ENCODE peak calls at places on chromosome 11, in nine cellular contexts. Z, V, B, S, K, J, A, I and W are unnamed samples.

GRCh38 chr11:76237914-76238313 is 31.6 kb upstream of the WNT11 start:
- DNase-seq in Z (no peak), V (no peak), B (no peak), S (peak; percentile 13), K (no peak), J (peak; percentile 48), A (no peak), I (no peak), W (no peak)

GRCh38 chr11:81449588-81450155 is 1284.0 kb downstream of the FAM181B start:
- DNase-seq in Z (no peak), V (no peak), B (no peak), S (no peak), K (no peak), J (no peak), A (no peak), I (no peak), W (no peak)

GRCh38 chr11:66327171-66328035 is 8.8 kb downstream of the RIN1 start:
- DNase-seq in Z (no peak), V (no peak), B (no peak), S (peak; percentile 64), K (no peak), J (no peak), A (no peak), I (no peak), W (no peak)

GRCh38 chr11:76736266-76736665 is 46.9 kb upstream of the TSKU start:
- DNase-seq in Z (no peak), V (no peak), B (no peak), S (no peak), K (no peak), J (no peak), A (no peak), I (no peak), W (no peak)

GRCh38 chr11:116707250-116707649 is 65.5 kb downstream of the BUD13 start:
- DNase-seq in Z (no peak), V (peak; percentile 75), B (no peak), S (no peak), K (no peak), J (no peak), A (no peak), I (no peak), W (no peak)

GRCh38 chr11:34799848-34800247 is 116.3 kb downstream of the APIP start:
- DNase-seq in Z (no peak), V (no peak), B (no peak), S (no peak), K (no peak), J (no peak), A (no peak), I (peak; percentile 50), W (no peak)

GRCh38 chr11:88384678-88385015 is 47.1 kb upstream of the CTSC start:
- DNase-seq in Z (no peak), V (no peak), B (no peak), S (peak; percentile 49), K (no peak), J (no peak), A (no peak), I (no peak), W (no peak)

GRCh38 chr11:10075141-10075540 is 218.9 kb downstream of the SBF2 start:
- DNase-seq in Z (no peak), V (no peak), B (no peak), S (no peak), K (no peak), J (no peak), A (no peak), I (no peak), W (no peak)

GRCh38 chr11:120337133-120337895 is 1.1 kb downstream of the ARHGEF12 start:
- DNase-seq in Z (peak; percentile 66), V (peak; percentile 43), B (no peak), S (no peak), K (peak; percentile 68), J (no peak), A (peak; percentile 19), I (peak; percentile 82), W (peak; percentile 70)

GRCh38 chr11:120336641-120337132 is 474 bp downstream of the ARHGEF12 start:
- DNase-seq in Z (no peak), V (peak; percentile 62), B (no peak), S (peak; percentile 20), K (peak; percentile 77), J (no peak), A (no peak), I (peak; percentile 61), W (peak; percentile 64)

GRCh38 chr11:120335928-120336640 is at the start of gene ARHGEF12:
- DNase-seq in Z (peak; percentile 98), V (peak; percentile 96), B (peak; percentile 60), S (peak; percentile 97), K (peak; percentile 98), J (peak; percentile 93), A (peak; percentile 79), I (peak; percentile 97), W (peak; percentile 96)

GRCh38 chr11:120339394-120339890 is 3.2 kb downstream of the ARHGEF12 start:
- DNase-seq in Z (no peak), V (peak; percentile 38), B (no peak), S (peak; percentile 43), K (no peak), J (no peak), A (no peak), I (no peak), W (no peak)

DNA sequence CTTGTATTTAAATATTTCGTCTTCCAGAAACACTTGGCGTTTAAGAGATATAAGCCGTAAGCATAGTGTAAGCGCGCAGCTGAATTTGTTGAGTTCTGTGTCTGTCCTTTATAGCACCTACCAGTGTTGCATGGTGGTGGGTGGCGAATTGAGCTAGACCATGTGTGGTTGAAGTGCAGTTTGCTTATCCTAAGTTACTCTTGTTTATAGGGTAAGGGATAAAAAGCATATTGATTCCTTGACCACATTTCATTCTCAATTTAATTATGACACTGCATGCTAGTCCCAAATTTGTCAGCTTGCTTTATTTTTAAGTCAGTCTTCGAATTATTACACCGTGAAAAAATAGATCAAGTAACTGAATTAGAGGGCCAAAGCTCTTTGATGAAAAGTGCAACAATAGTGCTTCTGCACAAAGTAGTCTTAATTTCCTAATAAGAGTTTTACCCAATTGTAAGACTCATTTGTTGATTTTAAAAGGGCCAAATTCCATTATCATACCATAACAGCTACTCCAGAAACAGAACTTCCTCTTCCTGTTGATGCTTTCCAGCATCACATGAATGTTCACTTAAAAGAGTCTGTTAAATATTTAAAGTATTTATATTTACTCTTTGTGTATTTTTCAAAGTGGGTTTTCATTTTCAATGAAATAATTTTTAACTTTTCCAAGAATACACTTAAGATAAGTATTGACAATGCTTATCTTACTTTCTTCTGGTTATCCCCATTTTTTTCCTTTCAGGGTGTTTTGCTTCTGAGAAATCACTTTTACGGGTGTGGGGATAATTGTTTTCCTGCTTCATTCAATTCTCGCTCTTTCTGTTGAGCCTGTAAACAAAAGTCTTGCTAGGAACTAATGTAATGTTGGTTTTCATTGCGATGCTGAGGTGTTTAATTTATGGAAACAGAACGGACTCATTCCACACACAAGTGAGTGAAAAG is 2.0 kb downstream of the ARHGEF12 start:
- DNase-seq in Z (no peak), V (no peak), B (no peak), S (peak; percentile 59), K (no peak), J (no peak), A (no peak), I (no peak), W (no peak)
- TF ChIP-seq POLR2A in Z (no peak), V (peak; percentile 8), B (no peak), S (no peak), K (no peak), J (no peak), A (no peak), I (no peak), W (no peak)

GRCh38 chr11:96332236-96332761 is 10.7 kb downstream of the MAML2 start:
- DNase-seq in Z (no peak), V (no peak), B (no peak), S (no peak), K (no peak), J (no peak), A (no peak), I (no peak), W (no peak)
- H3K4me1 ChIP-seq in Z (peaks cover 9% of the 10 kb centered on the region), V (peaks cover 40% of the 10 kb centered on the region), B (peaks cover 9% of the 10 kb centered on the region), S (peaks cover 37% of the 10 kb centered on the region), K (no peaks in the 10 kb centered on the region), J (peaks cover 14% of the 10 kb centered on the region), A (peaks cover 34% of the 10 kb centered on the region), I (peaks cover 5% of the 10 kb centered on the region), W (peaks cover 7% of the 10 kb centered on the region)

GRCh38 chr11:57645716-57646085 is 4.0 kb downstream of the YPEL4 start:
- DNase-seq in Z (peak; percentile 55), V (no peak), B (no peak), S (no peak), K (no peak), J (no peak), A (no peak), I (no peak), W (no peak)

GRCh38 chr11:57646756-57647303 is 2.9 kb downstream of the YPEL4 start:
- DNase-seq in Z (peak; percentile 53), V (no peak), B (no peak), S (no peak), K (no peak), J (no peak), A (no peak), I (no peak), W (no peak)

GRCh38 chr11:57646221-57646620 is 3.5 kb downstream of the YPEL4 start:
- DNase-seq in Z (no peak), V (no peak), B (no peak), S (no peak), K (peak; percentile 70), J (no peak), A (no peak), I (no peak), W (no peak)

GRCh38 chr11:57647960-57648776 is 1.5 kb downstream of the YPEL4 start:
- DNase-seq in Z (peak; percentile 44), V (no peak), B (no peak), S (no peak), K (no peak), J (no peak), A (no peak), I (no peak), W (no peak)

GRCh38 chr11:57647368-57647767 is 2.3 kb downstream of the YPEL4 start:
- DNase-seq in Z (peak; percentile 57), V (no peak), B (no peak), S (no peak), K (no peak), J (no peak), A (no peak), I (no peak), W (no peak)
- H3K27me3 ChIP-seq in Z (no peaks in the 10 kb centered on the region), V (peaks cover 56% of the 10 kb centered on the region), B (peaks cover 14% of the 10 kb centered on the region), S (no peaks in the 10 kb centered on the region), K (peaks cover 71% of the 10 kb centered on the region), J (peaks cover 12% of the 10 kb centered on the region), A (peaks cover 15% of the 10 kb centered on the region), I (peaks cover 11% of the 10 kb centered on the region), W (peaks cover 18% of the 10 kb centered on the region)

GRCh38 chr11:65111159-65111536 is 524 bp upstream of the TM7SF2 start:
- DNase-seq in Z (no peak), V (no peak), B (no peak), S (no peak), K (no peak), J (no peak), A (no peak), I (no peak), W (no peak)

GRCh38 chr11:65107751-65108468 is 3.8 kb upstream of the TM7SF2 start:
- DNase-seq in Z (peak; percentile 51), V (no peak), B (no peak), S (no peak), K (no peak), J (no peak), A (no peak), I (no peak), W (no peak)

GRCh38 chr11:65108469-65109123 is 3.1 kb upstream of the TM7SF2 start:
- DNase-seq in Z (no peak), V (no peak), B (no peak), S (no peak), K (no peak), J (no peak), A (no peak), I (no peak), W (no peak)

GRCh38 chr11:65110354-65110861 is 1.3 kb upstream of the TM7SF2 start:
- DNase-seq in Z (peak; percentile 92), V (peak; percentile 94), B (peak; percentile 61), S (peak; percentile 74), K (peak; percentile 94), J (no peak), A (peak; percentile 92), I (peak; percentile 88), W (peak; percentile 89)

GRCh38 chr11:65109231-65110198 is 2.2 kb upstream of the TM7SF2 start:
- DNase-seq in Z (peak; percentile 54), V (no peak), B (no peak), S (no peak), K (no peak), J (no peak), A (no peak), I (no peak), W (no peak)
- TF ChIP-seq POLR2A in Z (no peak), V (no peak), B (no peak), S (no peak), K (no peak), J (no peak), A (no peak), I (no peak), W (no peak)